ENCODE peak calls at places on chromosomes 7 and 10, in four cellular contexts. B is K562, F is fibroblast of lung, V is HCT116. A is an unnamed sample.

GRCh38 chr7:39910108-39910869 is 39.8 kb upstream of the CDK13 start:
- DNase-seq in V (no peak), B (no peak), F (peak), A (no peak)

GRCh38 chr7:24455813-24456525 is 117.3 kb upstream of the PALS2 start:
- DNase-seq in V (no peak), F (no peak), B (no peak), A (no peak)

GRCh38 chr7:36262706-36263484 is 109.8 kb downstream of the EEPD1 start:
- DNase-seq in B (no peak), F (no peak), V (no peak), A (no peak)

GRCh38 chr7:22633954-22634474 is 93.0 kb upstream of the IL6 start:
- DNase-seq in V (no peak), F (no peak), B (no peak), A (no peak)

GRCh38 chr7:155336812-155337602 is 39.3 kb downstream of the INSIG1 start:
- DNase-seq in B (no peak), F (no peak), V (no peak), A (no peak)

GRCh38 chr10:87642988-87643387 is 16.7 kb upstream of the PAPSS2 start:
- DNase-seq in F (no peak), V (no peak), B (no peak), A (no peak)

GRCh38 chr10:8577681-8578080 is 523.2 kb downstream of the GATA3 start:
- DNase-seq in F (no peak), V (no peak), B (no peak), A (no peak)

GRCh38 chr10:88386204-88386877 is 196.8 kb downstream of the RNLS start:
- DNase-seq in V (no peak), B (no peak), F (no peak), A (peak)

GRCh38 chr10:110446954-110447608 is 50.6 kb upstream of the DUSP5 start:
- DNase-seq in V (no peak), B (peak), F (peak), A (no peak)

GRCh38 chr10:8301831-8302230 is 247.3 kb downstream of the GATA3 start:
- DNase-seq in V (no peak), F (no peak), B (no peak), A (no peak)

GRCh38 chr10:127563718-127564553 is 14.8 kb downstream of the NPS start:
- DNase-seq in V (peak), B (peak), F (no peak), A (peak)

GRCh38 chr10:110643670-110644597 is at the start of gene RBM20:
- DNase-seq in F (peak), V (no peak), B (peak), A (no peak)

GRCh38 chr10:125158528-125159485 is 1.6 kb downstream of the CTBP2 start:
- DNase-seq in F (peak), B (peak), V (no peak), A (peak)

GRCh38 chr7:21902240-21902639 is 43.5 kb downstream of the CDCA7L start:
- DNase-seq in V (no peak), F (peak), B (no peak), A (no peak)

GRCh38 chr7:155741805-155742204 is 70.5 kb downstream of the SHH start:
- DNase-seq in B (no peak), F (no peak), V (no peak), A (peak)

GRCh38 chr10:72338180-72338579 is 16.5 kb downstream of the DNAJB12 start:
- DNase-seq in B (no peak), V (no peak), F (no peak), A (no peak)

GRCh38 chr10:132187421-132188138 is 832 bp downstream of the DPYSL4 start:
- DNase-seq in V (no peak), F (no peak), B (no peak), A (no peak)

GRCh38 chr10:7192831-7193348 is 217.9 kb downstream of the SFMBT2 start:
- DNase-seq in B (no peak), V (no peak), F (no peak), A (no peak)

GRCh38 chr10:124047427-124048157 is 45.8 kb downstream of the CHST15 start:
- DNase-seq in F (no peak), V (no peak), B (no peak), A (no peak)

GRCh38 chr7:127751723-127752448 is 99.9 kb downstream of the SND1 start:
- DNase-seq in V (no peak), F (peak), B (no peak), A (no peak)

GRCh38 chr10:75492151-75492550 is 60.7 kb downstream of the LRMDA start:
- DNase-seq in F (no peak), V (no peak), B (peak), A (no peak)

GRCh38 chr7:37205451-37205850 is 243.2 kb downstream of the ELMO1 start:
- DNase-seq in V (no peak), B (no peak), F (no peak), A (no peak)

GRCh38 chr10:78588194-78588811 is 480.5 kb upstream of the ZMIZ1 start:
- DNase-seq in B (no peak), F (peak), V (no peak), A (no peak)

GRCh38 chr7:87317691-87318245 is 27.7 kb upstream of the CROT start:
- DNase-seq in V (no peak), B (no peak), F (no peak), A (no peak)

GRCh38 chr7:65448824-65449504 is 75.3 kb downstream of the ZNF92 start:
- DNase-seq in F (peak), B (no peak), V (no peak), A (no peak)

GRCh38 chr10:70805619-70806215 is 10.0 kb upstream of the SGPL1 start:
- DNase-seq in F (peak), B (no peak), V (no peak), A (no peak)

GRCh38 chr7:150439926-150440325 is 10.5 kb upstream of the GIMAP8 start:
- DNase-seq in B (no peak), F (peak), V (no peak), A (no peak)

GRCh38 chr7:38656976-38657375 is 25.8 kb upstream of the AMPH start:
- DNase-seq in V (no peak), F (no peak), B (no peak), A (no peak)

GRCh38 chr10:11397077-11397476 is 214.4 kb downstream of the USP6NL start:
- DNase-seq in F (no peak), V (no peak), B (no peak), A (no peak)

GRCh38 chr7:91276909-91277308 is 12.7 kb downstream of the FZD1 start:
- DNase-seq in B (no peak), F (peak), V (no peak), A (no peak)

GRCh38 chr10:34449836-34450235 is 365.3 kb downstream of the PARD3 start:
- DNase-seq in V (no peak), F (no peak), B (no peak), A (no peak)

GRCh38 chr10:4283841-4284610 is 499.0 kb upstream of the KLF6 start:
- DNase-seq in V (no peak), B (no peak), F (peak), A (no peak)

GRCh38 chr10:127427926-127428325 is 121.2 kb upstream of the NPS start:
- DNase-seq in B (no peak), V (no peak), F (no peak), A (no peak)

GRCh38 chr10:95394161-95394880 is 103.5 kb upstream of the PDLIM1 start:
- DNase-seq in B (peak), V (peak), F (peak), A (no peak)

GRCh38 chr10:95392711-95393164 is 101.9 kb upstream of the PDLIM1 start:
- DNase-seq in F (no peak), B (no peak), V (no peak), A (no peak)

GRCh38 chr10:95391570-95392249 is 100.9 kb upstream of the PDLIM1 start:
- DNase-seq in B (peak), V (no peak), F (peak), A (peak)

GRCh38 chr10:95391164-95391563 is 100.4 kb upstream of the PDLIM1 start:
- DNase-seq in F (no peak), B (no peak), V (no peak), A (no peak)

GRCh38 chr10:95392250-95392584 is 101.4 kb upstream of the PDLIM1 start:
- DNase-seq in F (no peak), V (no peak), B (no peak), A (no peak)
- H3K4me2 ChIP-seq in F (no peak), V (no peak), B (no peak), A (no peak)

GRCh38 chr7:27200761-27201230 is 905 bp upstream of the HOXA13 start:
- DNase-seq in V (no peak), B (no peak), F (no peak), A (no peak)
- H3K4me2 ChIP-seq in V (peak), B (no peak), F (no peak), A (peak)

GRCh38 chr10:128723631-128724205 is 597.5 kb upstream of the MKI67 start:
- DNase-seq in B (no peak), F (no peak), V (no peak), A (peak)

GRCh38 chr10:128721851-128722250 is 595.6 kb upstream of the MKI67 start:
- DNase-seq in B (no peak), F (no peak), V (no peak), A (no peak)

GRCh38 chr10:128727114-128727513 is 600.9 kb upstream of the MKI67 start:
- DNase-seq in V (no peak), F (no peak), B (no peak), A (no peak)

GRCh38 chr10:128722947-128723346 is 596.7 kb upstream of the MKI67 start:
- DNase-seq in F (no peak), V (no peak), B (no peak), A (no peak)

DNA sequence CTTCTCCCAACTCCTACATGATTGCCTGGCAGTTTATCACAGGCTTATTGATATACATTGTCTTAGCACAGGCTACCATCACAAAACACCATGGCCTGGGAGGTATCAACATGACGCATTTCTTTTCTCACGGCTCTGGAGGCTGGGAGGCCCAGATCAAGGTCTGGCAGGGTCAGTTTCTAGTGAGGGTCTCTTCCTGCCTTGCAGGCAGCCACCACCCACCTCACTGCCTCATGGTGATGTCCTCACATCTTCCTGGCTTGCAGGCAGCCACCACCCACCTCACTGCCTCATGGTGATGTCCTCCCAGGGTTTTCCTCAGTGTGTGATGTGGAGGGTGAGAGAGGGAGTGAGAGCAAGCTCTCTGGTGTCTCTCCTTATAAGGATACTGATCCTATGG is 599.3 kb upstream of the MKI67 start:
- DNase-seq in B (no peak), V (no peak), F (no peak), A (no peak)
- H3K4me2 ChIP-seq in B (no peak), V (no peak), F (no peak), A (no peak)

GRCh38 chr7:2040201-2040892 is 192.4 kb downstream of the MAD1L1 start:
- DNase-seq in V (no peak), B (no peak), F (no peak), A (no peak)
- H3K4me2 ChIP-seq in V (no peak), B (no peak), F (no peak), A (peak)

GRCh38 chr10:30538086-30538485 is 91.5 kb downstream of the LYZL2 start:
- DNase-seq in F (peak), V (no peak), B (no peak), A (no peak)
- H3K4me2 ChIP-seq in F (no peak), V (peak), B (no peak), A (no peak)

DNA sequence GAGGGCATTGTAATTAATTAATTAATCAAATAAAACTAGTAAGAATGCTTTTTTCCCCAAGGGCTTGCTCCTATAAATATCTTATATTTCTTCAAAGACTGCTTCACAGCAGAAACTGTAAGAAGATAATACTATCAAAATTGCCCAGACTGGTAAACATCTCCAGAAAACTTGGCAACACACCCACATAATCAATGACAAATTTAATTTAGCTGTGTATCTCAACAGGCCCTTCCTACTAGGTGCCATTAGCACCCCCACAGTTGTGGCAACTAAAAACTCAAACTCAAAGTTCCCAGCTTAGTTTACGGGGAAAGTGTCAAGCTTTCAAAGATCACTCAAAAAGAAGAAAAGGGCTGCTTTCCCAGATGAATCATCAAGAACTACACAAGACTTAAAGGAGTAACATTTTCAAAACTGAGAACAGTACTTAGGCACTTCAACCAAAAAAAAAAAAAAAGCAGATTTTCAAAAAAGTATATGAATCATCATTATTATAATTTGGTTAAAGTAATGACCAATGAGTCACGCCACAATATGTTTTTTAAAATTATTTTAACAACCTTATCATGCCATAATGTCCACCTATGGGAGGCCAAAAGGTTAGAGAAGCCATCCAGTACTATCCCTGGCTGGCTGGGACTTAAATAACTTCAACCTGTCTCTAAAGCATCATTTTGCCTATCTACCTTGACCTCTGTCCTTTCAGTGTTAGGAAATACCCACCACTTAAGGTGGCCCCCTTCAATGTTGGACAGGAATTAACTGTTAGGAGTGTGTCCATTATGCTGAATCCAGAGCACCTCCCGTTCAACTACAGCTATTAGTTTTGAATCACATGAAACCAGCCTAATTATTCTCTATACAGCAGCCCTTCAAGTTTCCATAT is 90.8 kb downstream of the ZFAND4 start:
- DNase-seq in V (no peak), B (peak), F (peak), A (no peak)
- H3K4me2 ChIP-seq in V (no peak), B (peak), F (peak), A (peak)